ENCODE peak calls at places on chromosomes 16 and 17, in seven cellular contexts. M, B, W, N, H, Q and L are unnamed samples. For H3K4me1, the result is how much of the 10 kb centered on the place peaks cover.

GRCh38 chr16:23570992-23571632 is 13.6 kb downstream of the UBFD1 start:
- DNase-seq in M (no peak), B (no peak), W (no peak), N (no peak), H (no peak), Q (no peak), L (no peak)

GRCh38 chr16:58102665-58103427 is 26.3 kb downstream of the CFAP20 start:
- DNase-seq in M (no peak), B (no peak), W (no peak), N (no peak), H (no peak), Q (no peak), L (no peak)

GRCh38 chr17:80008848-80009247 is 26.8 kb downstream of the TBC1D16 start:
- DNase-seq in M (no peak), B (no peak), W (no peak), N (no peak), H (no peak), Q (no peak), L (no peak)

GRCh38 chr16:85847681-85848601 is 48.4 kb downstream of the COX4I1 start:
- DNase-seq in M (peak), B (no peak), W (no peak), N (no peak), H (no peak), Q (no peak), L (no peak)

GRCh38 chr16:55663770-55664677 is 8.2 kb downstream of the SLC6A2 start:
- DNase-seq in M (peak), B (no peak), W (no peak), N (no peak), H (peak), Q (no peak), L (peak)

GRCh38 chr17:76179496-76180467 is 38.7 kb upstream of the FOXJ1 start:
- DNase-seq in M (no peak), B (no peak), W (no peak), N (no peak), H (peak), Q (no peak), L (peak)

GRCh38 chr17:50412188-50412732 is 13.8 kb upstream of the ACSF2 start:
- DNase-seq in M (no peak), B (no peak), W (no peak), N (no peak), H (no peak), Q (no peak), L (no peak)

GRCh38 chr17:38444151-38444550 is 15.9 kb downstream of the ARHGAP23 start:
- DNase-seq in M (peak), B (peak), W (peak), N (peak), H (peak), Q (peak), L (peak)

GRCh38 chr17:30600830-30601494 is 123.8 kb downstream of the GOSR1 start:
- DNase-seq in M (peak), B (no peak), W (peak), N (no peak), H (peak), Q (peak), L (peak)

DNA sequence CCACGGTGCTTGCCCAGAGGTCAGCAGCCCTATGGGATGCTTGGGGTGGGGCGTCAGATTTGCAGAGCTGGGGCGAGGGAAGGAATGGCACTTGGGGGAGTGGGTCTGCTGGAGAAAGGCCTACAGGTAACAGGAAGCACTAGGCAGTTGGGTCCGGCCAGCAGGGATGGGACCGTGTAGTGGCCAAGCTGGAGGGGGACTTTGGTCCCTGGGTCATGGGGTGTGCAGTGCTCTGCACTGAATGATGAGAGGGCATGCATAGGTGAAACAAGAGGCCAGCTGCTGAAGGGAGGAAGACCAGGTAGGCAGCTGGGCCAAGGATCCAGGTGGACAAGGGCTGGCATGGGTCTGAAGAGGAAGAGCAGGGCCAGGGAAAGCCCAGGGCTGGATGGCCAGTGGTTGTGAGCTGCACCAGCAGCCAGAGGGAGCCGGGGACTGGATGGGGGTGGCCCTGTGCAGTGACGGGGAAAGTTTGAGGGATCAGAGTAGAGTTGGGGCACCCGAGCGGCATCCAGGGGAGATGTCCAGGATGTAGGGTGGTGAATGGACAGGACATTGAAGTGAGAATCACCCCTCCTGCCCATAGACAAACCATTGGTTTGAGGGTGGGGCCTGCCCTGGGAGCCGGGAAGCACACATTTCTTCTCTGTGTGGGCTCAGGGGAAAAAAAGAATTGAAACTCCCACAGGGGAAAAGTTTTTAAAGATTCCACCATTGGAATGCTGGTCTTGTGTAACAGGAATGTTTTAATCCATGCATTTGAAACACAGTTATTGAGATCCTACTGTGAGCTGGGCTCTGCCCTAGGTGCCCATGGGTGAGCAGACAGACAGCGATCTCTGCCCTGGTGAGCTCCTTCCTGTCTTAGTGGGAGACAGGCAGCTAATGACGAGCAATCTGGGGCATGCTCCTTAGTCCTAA is 25.1 kb downstream of the RAI1 start:
- DNase-seq in M (no peak), B (no peak), W (no peak), N (no peak), H (no peak), Q (no peak), L (no peak)
- TF ChIP-seq CTCF in M (no peak), B (no peak), W (no peak), N (peak), H (no peak), Q (no peak), L (no peak)

GRCh38 chr17:78146471-78146869 is 285 bp downstream of the C17orf99 start:
- DNase-seq in M (no peak), B (no peak), W (no peak), N (no peak), H (no peak), Q (no peak), L (no peak)

GRCh38 chr17:78147315-78147998 is 1.3 kb downstream of the C17orf99 start:
- DNase-seq in M (no peak), B (no peak), W (no peak), N (no peak), H (no peak), Q (no peak), L (no peak)

GRCh38 chr17:78146881-78147280 is 696 bp downstream of the C17orf99 start:
- DNase-seq in M (no peak), B (no peak), W (no peak), N (no peak), H (no peak), Q (no peak), L (no peak)

GRCh38 chr17:78151514-78152008 is 5.4 kb downstream of the C17orf99 start:
- DNase-seq in M (peak), B (no peak), W (no peak), N (peak), H (peak), Q (no peak), L (peak)

GRCh38 chr17:78148286-78149016 is 2.3 kb downstream of the C17orf99 start:
- DNase-seq in M (no peak), B (no peak), W (no peak), N (no peak), H (no peak), Q (no peak), L (no peak)
- H3K4me1 ChIP-seq in M (under half), B (under half), W (under half), N (under half), H (under half), Q (under half), L (under half)

GRCh38 chr16:14337303-14338191 is 266.4 kb downstream of the MRTFB start:
- DNase-seq in M (peak), B (no peak), W (no peak), N (no peak), H (no peak), Q (peak), L (no peak)

GRCh38 chr16:14338236-14338635 is 267.1 kb downstream of the MRTFB start:
- DNase-seq in M (no peak), B (no peak), W (no peak), N (no peak), H (no peak), Q (no peak), L (no peak)

GRCh38 chr16:14339694-14340093 is 268.6 kb downstream of the MRTFB start:
- DNase-seq in M (no peak), B (no peak), W (no peak), N (no peak), H (no peak), Q (no peak), L (no peak)

GRCh38 chr16:14341324-14342225 is 270.5 kb downstream of the MRTFB start:
- DNase-seq in M (no peak), B (no peak), W (no peak), N (no peak), H (no peak), Q (no peak), L (no peak)

GRCh38 chr16:14338969-14339368 is 267.9 kb downstream of the MRTFB start:
- DNase-seq in M (no peak), B (no peak), W (no peak), N (no peak), H (no peak), Q (no peak), L (no peak)
- H3K27ac ChIP-seq in M (no peak), B (no peak), W (no peak), N (no peak), H (no peak), Q (no peak), L (no peak)

GRCh38 chr17:9115446-9116265 is 94.3 kb downstream of the NTN1 start:
- DNase-seq in M (peak), B (peak), W (peak), N (peak), H (no peak), Q (peak), L (no peak)
- TF ChIP-seq CTCF in M (peak), B (peak), W (peak), N (peak), H (no peak), Q (no peak), L (peak)

DNA sequence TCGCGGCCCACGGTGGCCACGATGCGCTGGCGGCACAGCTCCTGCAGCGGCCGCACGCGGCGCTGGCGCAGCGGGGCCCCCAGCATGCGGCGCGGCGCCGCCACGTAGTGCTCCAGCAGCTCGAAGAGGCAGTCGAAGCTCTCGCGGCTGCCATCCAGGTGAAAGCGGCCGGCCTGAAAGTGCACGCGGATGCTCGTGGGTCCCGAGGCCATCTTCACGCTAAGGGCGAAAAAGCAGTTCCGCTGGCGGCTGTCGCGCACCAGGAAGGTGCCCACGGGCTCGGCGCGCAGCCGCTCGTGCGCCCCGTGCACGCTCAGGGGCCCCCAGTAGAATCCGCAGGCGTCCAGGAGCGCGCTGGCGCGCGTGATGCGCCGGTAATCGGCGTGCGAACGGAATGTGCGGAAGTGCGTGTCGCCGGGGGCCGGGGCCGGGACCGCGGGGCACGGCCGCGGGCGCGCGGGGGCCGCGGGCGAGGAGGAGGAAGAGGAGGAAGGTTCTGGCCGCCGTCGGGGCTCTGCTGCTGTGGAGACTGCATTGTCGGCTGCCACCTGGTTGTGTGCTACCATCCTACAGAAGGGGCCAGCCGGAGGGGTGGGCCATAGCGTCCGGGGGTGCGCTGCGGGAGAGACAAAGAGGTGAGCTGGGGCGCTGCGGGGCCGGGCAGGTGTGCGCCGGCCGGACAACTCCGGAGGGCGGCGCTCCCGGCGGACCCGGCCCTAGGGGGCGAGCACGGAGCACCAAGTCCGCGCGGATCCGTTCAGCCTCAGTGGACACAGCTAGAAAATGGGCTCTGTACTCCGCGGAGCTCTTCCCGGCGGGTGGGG is 879 bp downstream of the SOCS1 start:
- DNase-seq in M (peak), B (peak), W (peak), N (no peak), H (peak), Q (peak), L (no peak)
- H3K4me1 ChIP-seq in M (under half), B (under half), W (under half), N (under half), H (under half), Q (under half), L (under half)

DNA sequence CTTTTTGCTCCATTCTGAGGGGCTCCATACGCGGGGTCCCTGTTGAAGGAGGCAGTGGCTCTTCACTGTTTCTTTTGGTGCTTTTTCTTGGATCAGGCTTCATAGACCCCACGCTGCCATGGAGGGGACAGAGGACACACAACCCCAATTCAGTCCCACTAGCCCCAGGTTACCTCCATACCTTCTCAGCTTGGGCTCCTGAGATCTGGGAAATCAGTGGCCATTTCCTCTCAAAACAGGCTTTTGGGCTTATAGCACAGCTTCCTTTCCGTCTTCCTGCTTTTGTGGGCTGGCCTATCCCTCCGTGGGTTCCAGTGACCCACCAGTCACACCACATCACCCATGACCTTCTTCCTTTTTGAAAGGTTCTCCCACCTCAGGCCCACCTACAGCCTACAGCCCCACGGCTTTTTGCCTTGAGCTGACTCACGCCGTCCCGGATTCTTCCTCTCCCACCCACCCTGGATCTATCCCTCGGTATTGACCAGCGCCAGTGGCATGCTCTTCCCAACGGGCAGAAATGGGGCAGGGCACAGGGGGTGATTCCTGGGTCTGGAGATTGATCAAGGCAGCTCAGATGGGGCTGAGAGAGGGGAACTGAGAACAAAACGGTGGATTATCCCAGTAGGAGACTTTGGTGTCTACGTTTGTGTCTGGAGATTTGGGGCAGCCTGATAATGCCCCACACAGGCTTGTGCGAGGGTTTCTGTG is 3.6 kb downstream of the TBX21 start:
- DNase-seq in M (no peak), B (no peak), W (no peak), N (peak), H (no peak), Q (peak), L (no peak)
- H3K27ac ChIP-seq in M (no peak), B (no peak), W (no peak), N (no peak), H (no peak), Q (no peak), L (no peak)